ENCODE peak calls at places on chromosomes 5 and 9, in four cellular contexts. W is CD4-positive, CD25-positive, alpha-beta regulatory T cell; O is CD8-positive, alpha-beta memory T cell; S is NCI-H1930. A is an unnamed sample.

GRCh38 chr5:143386725-143387124 is 16.8 kb downstream of the NR3C1 start:
- DNase-seq in O (no peak), W (no peak), S (no peak), A (no peak)

GRCh38 chr9:21454149-21454548 is 13.9 kb downstream of the IFNA1 start:
- DNase-seq in S (no peak), W (no peak), O (no peak), A (no peak)

GRCh38 chr9:114856210-114856941 is 50.5 kb upstream of the TNFSF15 start:
- DNase-seq in W (no peak), O (no peak), S (no peak), A (no peak)

GRCh38 chr5:17991775-17992174 is 357.5 kb downstream of the TAF11L14 start:
- DNase-seq in W (no peak), S (peak), O (no peak), A (no peak)

GRCh38 chr5:78360674-78361225 is 333 bp downstream of the SCAMP1 start:
- DNase-seq in O (peak), W (peak), S (no peak), A (no peak)

GRCh38 chr9:95980262-95981125 is 105.0 kb downstream of the ERCC6L2 start:
- DNase-seq in S (no peak), O (no peak), W (no peak), A (no peak)

GRCh38 chr5:132265336-132266030 is 8.0 kb downstream of the PDLIM4 start:
- DNase-seq in W (no peak), S (no peak), O (no peak), A (no peak)

GRCh38 chr5:172680921-172681320 is 39.9 kb downstream of the NEURL1B start:
- DNase-seq in S (no peak), W (no peak), O (no peak), A (no peak)

GRCh38 chr5:175464414-175465233 is 13.7 kb upstream of the SFXN1 start:
- DNase-seq in S (peak), W (peak), O (peak), A (no peak)

GRCh38 chr5:20575515-20575914 is 587.5 kb upstream of the CDH18 start:
- DNase-seq in O (no peak), S (no peak), W (no peak), A (no peak)

GRCh38 chr5:146662229-146662628 is 146.2 kb upstream of the GPR151 start:
- DNase-seq in W (peak), S (no peak), O (peak), A (no peak)

GRCh38 chr5:79111960-79112702 is 522 bp downstream of the BHMT start:
- DNase-seq in W (no peak), S (no peak), O (no peak), A (no peak)

GRCh38 chr5:156883316-156883875 is 33.3 kb downstream of the PPP1R2B start:
- DNase-seq in O (no peak), W (no peak), S (no peak), A (no peak)

A was measured in GM12878.